ENCODE peak calls at places on chromosomes 3 and 15, in eight cellular contexts. S is fibroblast of villous mesenchyme, N is colonic mucosa, A is dorsolateral prefrontal cortex, M is cardiac fibroblast, H is hepatocyte, O is ovary, V is astrocyte of the spinal cord. Z is an unnamed sample.

GRCh38 chr3:130340766-130341165 is 4.7 kb upstream of the COL6A5 start:
- DNase-seq in S (peak; percentile 55), N (no peak), A (no peak), M (peak; percentile 1), H (no peak), O (no peak), V (no peak), Z (no peak)

GRCh38 chr15:57213783-57214366 is 162.4 kb upstream of the CGNL1 start:
- DNase-seq in S (peak; percentile 77), N (no peak), A (no peak), M (peak; percentile 74), H (peak; percentile 40), O (no peak), V (peak; percentile 67), Z (no peak)

GRCh38 chr15:58985443-58985842 is 2.0 kb upstream of the RNF111 start:
- DNase-seq in S (peak; percentile 56), N (no peak), A (no peak), M (peak; percentile 64), H (peak; percentile 13), O (peak; percentile 24), V (no peak), Z (peak; percentile 11)

GRCh38 chr3:54123538-54124196 is 1.3 kb downstream of the CACNA2D3 start:
- DNase-seq in S (no peak), N (no peak), A (no peak), M (peak; percentile 3), H (no peak), O (no peak), V (no peak), Z (peak; percentile 90)

GRCh38 chr15:60590935-60591490 is 112.1 kb upstream of the ICE2 start:
- DNase-seq in S (peak; percentile 23), N (peak; percentile 43), A (peak; percentile 38), M (peak; percentile 62), H (peak; percentile 69), O (peak; percentile 59), V (peak; percentile 26), Z (peak; percentile 93)

GRCh38 chr15:91133511-91133910 is 33.5 kb downstream of the SV2B start:
- DNase-seq in S (no peak), N (no peak), A (no peak), M (no peak), H (no peak), O (no peak), V (no peak), Z (no peak)

GRCh38 chr3:129563332-129563731 is 20.4 kb downstream of the H1-8 start:
- DNase-seq in S (no peak), N (no peak), A (no peak), M (no peak), H (no peak), O (no peak), V (no peak), Z (no peak)

GRCh38 chr15:91578511-91578910 is 275.0 kb upstream of the SLCO3A1 start:
- DNase-seq in S (no peak), N (no peak), A (no peak), M (no peak), H (no peak), O (no peak), V (no peak), Z (no peak)

GRCh38 chr15:78761020-78761419 is 50.2 kb downstream of the ADAMTS7 start:
- DNase-seq in S (no peak), N (no peak), A (peak; percentile 16), M (no peak), H (no peak), O (no peak), V (no peak), Z (peak; percentile 45)

GRCh38 chr3:142064454-142064853 is 84.9 kb downstream of the TFDP2 start:
- DNase-seq in S (no peak), N (no peak), A (no peak), M (no peak), H (no peak), O (no peak), V (no peak), Z (no peak)

GRCh38 chr3:146375214-146375613 is 94.1 kb downstream of the PLSCR2 start:
- DNase-seq in S (peak; percentile 63), N (no peak), A (no peak), M (peak; percentile 56), H (no peak), O (no peak), V (peak; percentile 37), Z (no peak)

GRCh38 chr3:114660124-114660523 is 366.3 kb downstream of the TIGIT start:
- DNase-seq in S (peak; percentile 65), N (peak; percentile 19), A (no peak), M (peak; percentile 55), H (peak; percentile 11), O (peak; percentile 28), V (peak; percentile 92), Z (no peak)

GRCh38 chr15:68315495-68316007 is 38.0 kb downstream of the FEM1B start:
- DNase-seq in S (no peak), N (no peak), A (peak; percentile 23), M (peak; percentile 30), H (no peak), O (no peak), V (peak; percentile 80), Z (no peak)

GRCh38 chr3:160695906-160696305 is 18.9 kb downstream of the ARL14 start:
- DNase-seq in S (peak; percentile 18), N (no peak), A (no peak), M (peak; percentile 15), H (no peak), O (no peak), V (no peak), Z (no peak)

DNA sequence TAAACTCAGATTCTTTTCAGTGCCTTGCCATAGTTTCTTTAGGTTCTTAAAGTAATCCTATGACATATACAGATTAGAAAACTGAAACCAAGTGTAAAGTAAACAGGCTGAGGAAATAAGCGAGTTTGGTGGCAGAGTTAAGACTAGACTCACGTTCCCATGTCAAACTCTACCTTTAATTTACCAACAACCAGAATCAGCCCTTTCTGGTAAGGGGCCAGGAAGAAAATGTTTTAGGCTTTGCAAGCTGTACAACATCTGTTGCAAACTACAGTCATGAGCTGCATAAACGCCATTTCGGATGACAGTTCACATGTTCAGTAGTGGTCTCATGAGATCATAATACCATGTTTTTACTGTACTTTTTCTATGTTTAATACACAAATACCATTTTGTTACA is 128.0 kb upstream of the PRICKLE2 start:
- DNase-seq in S (peak; percentile 84), N (no peak), A (no peak), M (peak; percentile 35), H (no peak), O (no peak), V (no peak), Z (no peak)
- H3K4me3 ChIP-seq in S (peak overlapping the region; percentile 32), N (no peak overlapping the region), A (no peak overlapping the region), M (no peak overlapping the region), H (no peak overlapping the region), O (no peak overlapping the region), V (no peak overlapping the region), Z (no peak overlapping the region)

GRCh38 chr15:85541744-85542143 is 161.3 kb downstream of the AKAP13 start:
- DNase-seq in S (no peak), N (no peak), A (no peak), M (no peak), H (peak; percentile 28), O (no peak), V (no peak), Z (no peak)

GRCh38 chr15:85542895-85543331 is 162.5 kb downstream of the AKAP13 start:
- DNase-seq in S (no peak), N (no peak), A (no peak), M (no peak), H (no peak), O (no peak), V (no peak), Z (no peak)

GRCh38 chr15:85542488-85542887 is 162.1 kb downstream of the AKAP13 start:
- DNase-seq in S (no peak), N (no peak), A (no peak), M (no peak), H (no peak), O (no peak), V (no peak), Z (no peak)

GRCh38 chr15:85545185-85545584 is 164.8 kb downstream of the AKAP13 start:
- DNase-seq in S (peak; percentile 84), N (no peak), A (no peak), M (peak; percentile 60), H (no peak), O (no peak), V (no peak), Z (no peak)

GRCh38 chr15:85543741-85544155 is 163.3 kb downstream of the AKAP13 start:
- DNase-seq in S (no peak), N (peak; percentile 92), A (peak; percentile 41), M (no peak), H (peak; percentile 35), O (peak; percentile 73), V (no peak), Z (no peak)
- H3K4me3 ChIP-seq in S (no peak overlapping the region), N (no peak overlapping the region), A (no peak overlapping the region), M (no peak overlapping the region), H (no peak overlapping the region), O (no peak overlapping the region), V (no peak overlapping the region), Z (no peak overlapping the region)

DNA sequence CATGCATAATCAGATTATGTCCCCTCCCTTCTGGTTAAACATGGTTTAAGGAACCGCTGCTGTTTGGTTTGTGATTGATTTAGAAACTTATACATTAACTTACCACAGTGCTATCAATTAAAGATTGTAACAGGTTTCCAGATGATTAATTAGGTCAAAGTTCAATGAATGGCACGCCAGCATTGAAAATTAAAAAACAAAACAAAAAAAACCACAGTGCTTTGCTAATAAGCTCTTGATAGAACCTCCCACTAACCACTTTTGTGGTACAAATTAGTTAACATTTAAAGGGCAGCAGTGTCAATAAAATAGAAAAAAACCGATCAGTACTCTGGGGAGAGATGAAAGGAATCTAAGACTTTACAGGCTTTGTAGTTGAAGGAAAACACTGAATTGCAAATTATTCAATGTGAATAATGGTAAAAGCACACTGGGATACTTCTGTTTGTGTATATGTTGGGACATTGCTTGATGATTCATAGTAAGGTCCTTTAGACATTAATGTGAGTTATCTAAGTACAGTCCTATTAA is 7.6 kb upstream of the C3orf38 start:
- DNase-seq in S (peak; percentile 66), N (no peak), A (no peak), M (peak; percentile 64), H (no peak), O (no peak), V (peak; percentile 19), Z (peak; percentile 45)
- H3K4me3 ChIP-seq in S (no peak overlapping the region), N (no peak overlapping the region), A (no peak overlapping the region), M (no peak overlapping the region), H (no peak overlapping the region), O (no peak overlapping the region), V (no peak overlapping the region), Z (no peak overlapping the region)

GRCh38 chr3:137768361-137769320 is 4.5 kb downstream of the SOX14 start:
- DNase-seq in S (no peak), N (no peak), A (no peak), M (no peak), H (peak; percentile 27), O (no peak), V (no peak), Z (peak; percentile 66)

GRCh38 chr3:137767146-137768020 is 3.3 kb downstream of the SOX14 start:
- DNase-seq in S (no peak), N (no peak), A (no peak), M (no peak), H (no peak), O (no peak), V (no peak), Z (peak; percentile 39)

GRCh38 chr3:137766069-137766960 is 2.2 kb downstream of the SOX14 start:
- DNase-seq in S (no peak), N (no peak), A (no peak), M (no peak), H (no peak), O (no peak), V (no peak), Z (peak; percentile 58)

GRCh38 chr3:137769321-137770065 is 5.4 kb downstream of the SOX14 start:
- DNase-seq in S (no peak), N (no peak), A (no peak), M (no peak), H (no peak), O (no peak), V (no peak), Z (peak; percentile 72)

GRCh38 chr3:137768021-137768360 is 3.9 kb downstream of the SOX14 start:
- DNase-seq in S (no peak), N (no peak), A (no peak), M (no peak), H (no peak), O (no peak), V (no peak), Z (no peak)
- H3K4me3 ChIP-seq in S (peak overlapping the region; percentile 32), N (peak overlapping the region; percentile 11), A (peak overlapping the region; percentile 73), M (peak overlapping the region; percentile 38), H (peak overlapping the region; percentile 29), O (no peak overlapping the region), V (peak overlapping the region; percentile 18), Z (peak overlapping the region; percentile 61)

Z was measured in osteoblast.